ENCODE peak calls at places on chromosomes 5 and 9, in ten cellular contexts. One of them, this sample, is unnamed.

GRCh38 chr5:138978085-138978484 is 103.0 kb upstream of the LRRTM2 start:
- DNase-seq in NCI-H2081: no peak
- DNase-seq in GM04503: no peak
- DNase-seq in GM04504: no peak
- DNase-seq in stimulated activated naive B cell treated with anti-CD40 and anti-IgM and Interleukin-4, amounts not matched to agents 10 μg/mL and 1 μg/mL and 100 μg/mL, for 72 hours: no peak
- DNase-seq in keratinocyte: no peak
- DNase-seq in HTR-8/SVneo: peak; percentile 32
- DNase-seq in head of caudate nucleus: no peak
- DNase-seq in H54: no peak
- DNase-seq in cardiac fibroblast: no peak
- DNase-seq in this sample: no peak

GRCh38 chr9:126526218-126527108 is 87.3 kb upstream of the LMX1B start:
- DNase-seq in NCI-H2081: no peak
- DNase-seq in GM04503: no peak
- DNase-seq in GM04504: no peak
- DNase-seq in stimulated activated naive B cell treated with anti-CD40 and anti-IgM and Interleukin-4, amounts not matched to agents 10 μg/mL and 1 μg/mL and 100 μg/mL, for 72 hours: no peak
- DNase-seq in keratinocyte: no peak
- DNase-seq in HTR-8/SVneo: no peak
- DNase-seq in head of caudate nucleus: no peak
- DNase-seq in H54: no peak
- DNase-seq in cardiac fibroblast: no peak
- DNase-seq in this sample: no peak

GRCh38 chr9:80797427-80797825 is 891.9 kb downstream of the TLE1 start:
- DNase-seq in NCI-H2081: no peak
- DNase-seq in GM04503: no peak
- DNase-seq in GM04504: no peak
- DNase-seq in stimulated activated naive B cell treated with anti-CD40 and anti-IgM and Interleukin-4, amounts not matched to agents 10 μg/mL and 1 μg/mL and 100 μg/mL, for 72 hours: no peak
- DNase-seq in keratinocyte: no peak
- DNase-seq in HTR-8/SVneo: no peak
- DNase-seq in head of caudate nucleus: no peak
- DNase-seq in H54: no peak
- DNase-seq in cardiac fibroblast: no peak
- DNase-seq in this sample: no peak

GRCh38 chr5:154276932-154277331 is 86.4 kb downstream of the GALNT10 start:
- DNase-seq in NCI-H2081: no peak
- DNase-seq in GM04503: peak; percentile 91
- DNase-seq in GM04504: peak; percentile 97
- DNase-seq in stimulated activated naive B cell treated with anti-CD40 and anti-IgM and Interleukin-4, amounts not matched to agents 10 μg/mL and 1 μg/mL and 100 μg/mL, for 72 hours: no peak
- DNase-seq in keratinocyte: no peak
- DNase-seq in HTR-8/SVneo: no peak
- DNase-seq in head of caudate nucleus: no peak
- DNase-seq in H54: peak; percentile 10
- DNase-seq in cardiac fibroblast: peak; percentile 95
- DNase-seq in this sample: no peak

GRCh38 chr5:90948969-90949368 is 390.4 kb downstream of the ADGRV1 start:
- DNase-seq in NCI-H2081: no peak
- DNase-seq in GM04503: no peak
- DNase-seq in GM04504: no peak
- DNase-seq in stimulated activated naive B cell treated with anti-CD40 and anti-IgM and Interleukin-4, amounts not matched to agents 10 μg/mL and 1 μg/mL and 100 μg/mL, for 72 hours: no peak
- DNase-seq in keratinocyte: no peak
- DNase-seq in HTR-8/SVneo: no peak
- DNase-seq in head of caudate nucleus: no peak
- DNase-seq in H54: no peak
- DNase-seq in cardiac fibroblast: no peak
- DNase-seq in this sample: no peak

GRCh38 chr9:124849801-124850200 is 3.5 kb upstream of the WDR38 start:
- DNase-seq in NCI-H2081: no peak
- DNase-seq in GM04503: no peak
- DNase-seq in GM04504: no peak
- DNase-seq in stimulated activated naive B cell treated with anti-CD40 and anti-IgM and Interleukin-4, amounts not matched to agents 10 μg/mL and 1 μg/mL and 100 μg/mL, for 72 hours: no peak
- DNase-seq in keratinocyte: no peak
- DNase-seq in HTR-8/SVneo: no peak
- DNase-seq in head of caudate nucleus: no peak
- DNase-seq in H54: no peak
- DNase-seq in cardiac fibroblast: peak; percentile 85
- DNase-seq in this sample: no peak

GRCh38 chr5:119022017-119022745 is 33.8 kb upstream of the DTWD2 start:
- DNase-seq in NCI-H2081: no peak
- DNase-seq in GM04503: peak; percentile 10
- DNase-seq in GM04504: peak; percentile 19
- DNase-seq in stimulated activated naive B cell treated with anti-CD40 and anti-IgM and Interleukin-4, amounts not matched to agents 10 μg/mL and 1 μg/mL and 100 μg/mL, for 72 hours: no peak
- DNase-seq in keratinocyte: no peak
- DNase-seq in HTR-8/SVneo: peak; percentile 37
- DNase-seq in head of caudate nucleus: no peak
- DNase-seq in H54: no peak
- DNase-seq in cardiac fibroblast: peak; percentile 70
- DNase-seq in this sample: no peak

GRCh38 chr5:93092349-93093105 is 488.5 kb downstream of the NR2F1-AS1 start:
- DNase-seq in NCI-H2081: no peak
- DNase-seq in GM04503: no peak
- DNase-seq in GM04504: no peak
- DNase-seq in stimulated activated naive B cell treated with anti-CD40 and anti-IgM and Interleukin-4, amounts not matched to agents 10 μg/mL and 1 μg/mL and 100 μg/mL, for 72 hours: no peak
- DNase-seq in keratinocyte: no peak
- DNase-seq in HTR-8/SVneo: no peak
- DNase-seq in head of caudate nucleus: no peak
- DNase-seq in H54: no peak
- DNase-seq in cardiac fibroblast: peak; percentile 80
- DNase-seq in this sample: no peak

GRCh38 chr5:180352116-180352975 is 790 bp downstream of the GFPT2 start:
- DNase-seq in NCI-H2081: no peak
- DNase-seq in GM04503: no peak
- DNase-seq in GM04504: no peak
- DNase-seq in stimulated activated naive B cell treated with anti-CD40 and anti-IgM and Interleukin-4, amounts not matched to agents 10 μg/mL and 1 μg/mL and 100 μg/mL, for 72 hours: no peak
- DNase-seq in keratinocyte: no peak
- DNase-seq in HTR-8/SVneo: no peak
- DNase-seq in head of caudate nucleus: peak; percentile 38
- DNase-seq in H54: peak; percentile 44
- DNase-seq in cardiac fibroblast: peak; percentile 57
- DNase-seq in this sample: no peak

GRCh38 chr5:169650701-169651331 is 13.7 kb downstream of the DOCK2 start:
- DNase-seq in NCI-H2081: no peak
- DNase-seq in GM04503: no peak
- DNase-seq in GM04504: no peak
- DNase-seq in stimulated activated naive B cell treated with anti-CD40 and anti-IgM and Interleukin-4, amounts not matched to agents 10 μg/mL and 1 μg/mL and 100 μg/mL, for 72 hours: no peak
- DNase-seq in keratinocyte: no peak
- DNase-seq in HTR-8/SVneo: peak; percentile 29
- DNase-seq in head of caudate nucleus: no peak
- DNase-seq in H54: no peak
- DNase-seq in cardiac fibroblast: peak; percentile 72
- DNase-seq in this sample: no peak

GRCh38 chr9:137836831-137837241 is 40.7 kb upstream of the CACNA1B start:
- DNase-seq in NCI-H2081: no peak
- DNase-seq in GM04503: no peak
- DNase-seq in GM04504: no peak
- DNase-seq in stimulated activated naive B cell treated with anti-CD40 and anti-IgM and Interleukin-4, amounts not matched to agents 10 μg/mL and 1 μg/mL and 100 μg/mL, for 72 hours: no peak
- DNase-seq in keratinocyte: no peak
- DNase-seq in HTR-8/SVneo: no peak
- DNase-seq in head of caudate nucleus: no peak
- DNase-seq in H54: no peak
- DNase-seq in cardiac fibroblast: no peak
- DNase-seq in this sample: no peak

GRCh38 chr5:42614509-42614908 is 142.1 kb upstream of the CCDC152 start:
- DNase-seq in NCI-H2081: no peak
- DNase-seq in GM04503: no peak
- DNase-seq in GM04504: no peak
- DNase-seq in stimulated activated naive B cell treated with anti-CD40 and anti-IgM and Interleukin-4, amounts not matched to agents 10 μg/mL and 1 μg/mL and 100 μg/mL, for 72 hours: no peak
- DNase-seq in keratinocyte: no peak
- DNase-seq in HTR-8/SVneo: no peak
- DNase-seq in head of caudate nucleus: no peak
- DNase-seq in H54: no peak
- DNase-seq in cardiac fibroblast: peak; percentile 22
- DNase-seq in this sample: no peak

GRCh38 chr9:38039090-38039906 is 29.7 kb downstream of the SHB start:
- DNase-seq in NCI-H2081: no peak
- DNase-seq in GM04503: no peak
- DNase-seq in GM04504: no peak
- DNase-seq in stimulated activated naive B cell treated with anti-CD40 and anti-IgM and Interleukin-4, amounts not matched to agents 10 μg/mL and 1 μg/mL and 100 μg/mL, for 72 hours: no peak
- DNase-seq in keratinocyte: no peak
- DNase-seq in HTR-8/SVneo: no peak
- DNase-seq in head of caudate nucleus: no peak
- DNase-seq in H54: no peak
- DNase-seq in cardiac fibroblast: peak; percentile 76
- DNase-seq in this sample: no peak

GRCh38 chr9:88535932-88536324 is 950 bp downstream of the NXNL2 start:
- DNase-seq in NCI-H2081: no peak
- DNase-seq in GM04503: no peak
- DNase-seq in GM04504: no peak
- DNase-seq in stimulated activated naive B cell treated with anti-CD40 and anti-IgM and Interleukin-4, amounts not matched to agents 10 μg/mL and 1 μg/mL and 100 μg/mL, for 72 hours: no peak
- DNase-seq in keratinocyte: no peak
- DNase-seq in HTR-8/SVneo: peak; percentile 20
- DNase-seq in head of caudate nucleus: no peak
- DNase-seq in H54: no peak
- DNase-seq in cardiac fibroblast: no peak
- DNase-seq in this sample: peak; percentile 9

GRCh38 chr9:103867886-103868285 is 226.2 kb upstream of the SMC2 start:
- DNase-seq in NCI-H2081: no peak
- DNase-seq in GM04503: no peak
- DNase-seq in GM04504: no peak
- DNase-seq in stimulated activated naive B cell treated with anti-CD40 and anti-IgM and Interleukin-4, amounts not matched to agents 10 μg/mL and 1 μg/mL and 100 μg/mL, for 72 hours: no peak
- DNase-seq in keratinocyte: no peak
- DNase-seq in HTR-8/SVneo: no peak
- DNase-seq in head of caudate nucleus: no peak
- DNase-seq in H54: no peak
- DNase-seq in cardiac fibroblast: no peak
- DNase-seq in this sample: no peak